ENCODE peak calls at places on chromosomes 2 and 18, in six cellular contexts. One of them, this sample, is unnamed.

GRCh38 chr2:191612496-191612895 is 65.4 kb upstream of the NABP1 start:
- DNase-seq in dorsolateral prefrontal cortex: no peak
- DNase-seq in psoas muscle: no peak
- DNase-seq in GM23338: no peak
- DNase-seq in H9: no peak
- DNase-seq in stomach: no peak
- DNase-seq in this sample: no peak

GRCh38 chr2:128282246-128282975 is 36.3 kb downstream of the HS6ST1 start:
- DNase-seq in dorsolateral prefrontal cortex: no peak
- DNase-seq in stomach: no peak
- DNase-seq in GM23338: no peak
- DNase-seq in H9: no peak
- DNase-seq in psoas muscle: peak
- DNase-seq in this sample: no peak

GRCh38 chr18:3037423-3037915 is 24.5 kb upstream of the LPIN2 start:
- DNase-seq in stomach: peak
- DNase-seq in GM23338: no peak
- DNase-seq in dorsolateral prefrontal cortex: no peak
- DNase-seq in H9: no peak
- DNase-seq in psoas muscle: no peak
- DNase-seq in this sample: no peak

GRCh38 chr2:78546843-78547242 is 478.7 kb upstream of the REG3G start:
- DNase-seq in dorsolateral prefrontal cortex: no peak
- DNase-seq in H9: no peak
- DNase-seq in stomach: no peak
- DNase-seq in psoas muscle: no peak
- DNase-seq in GM23338: no peak
- DNase-seq in this sample: no peak

GRCh38 chr2:3594493-3595281 is at the start of gene COLEC11:
- DNase-seq in psoas muscle: peak
- DNase-seq in GM23338: peak
- DNase-seq in dorsolateral prefrontal cortex: no peak
- DNase-seq in H9: peak
- DNase-seq in stomach: no peak
- DNase-seq in this sample: no peak

GRCh38 chr18:35277633-35278032 is 12.4 kb downstream of the ZSCAN30 start:
- DNase-seq in GM23338: no peak
- DNase-seq in psoas muscle: no peak
- DNase-seq in stomach: no peak
- DNase-seq in H9: no peak
- DNase-seq in dorsolateral prefrontal cortex: no peak
- DNase-seq in this sample: no peak

GRCh38 chr2:238489896-238490295 is 63.2 kb downstream of the ASB1 start:
- DNase-seq in dorsolateral prefrontal cortex: no peak
- DNase-seq in psoas muscle: no peak
- DNase-seq in H9: no peak
- DNase-seq in GM23338: no peak
- DNase-seq in stomach: no peak
- DNase-seq in this sample: no peak

GRCh38 chr2:152627010-152627957 is 90.0 kb downstream of the PRPF40A start:
- DNase-seq in psoas muscle: no peak
- DNase-seq in H9: no peak
- DNase-seq in dorsolateral prefrontal cortex: no peak
- DNase-seq in stomach: no peak
- DNase-seq in GM23338: peak
- DNase-seq in this sample: no peak

GRCh38 chr2:170774074-170774473 is 3.9 kb downstream of the ERICH2 start:
- DNase-seq in GM23338: no peak
- DNase-seq in psoas muscle: no peak
- DNase-seq in H9: no peak
- DNase-seq in dorsolateral prefrontal cortex: no peak
- DNase-seq in stomach: no peak
- DNase-seq in this sample: no peak

GRCh38 chr2:170772295-170772694 is 2.1 kb downstream of the ERICH2 start:
- DNase-seq in dorsolateral prefrontal cortex: no peak
- DNase-seq in H9: no peak
- DNase-seq in psoas muscle: no peak
- DNase-seq in GM23338: no peak
- DNase-seq in stomach: no peak
- DNase-seq in this sample: no peak

GRCh38 chr2:170770008-170770303 is 222 bp upstream of the ERICH2 start:
- DNase-seq in dorsolateral prefrontal cortex: no peak
- DNase-seq in stomach: no peak
- DNase-seq in GM23338: no peak
- DNase-seq in H9: no peak
- DNase-seq in psoas muscle: no peak
- DNase-seq in this sample: no peak

GRCh38 chr2:170770304-170771048 is at the start of gene ERICH2:
- DNase-seq in H9: peak
- DNase-seq in dorsolateral prefrontal cortex: peak
- DNase-seq in GM23338: peak
- DNase-seq in stomach: peak
- DNase-seq in psoas muscle: peak
- DNase-seq in this sample: peak

DNA sequence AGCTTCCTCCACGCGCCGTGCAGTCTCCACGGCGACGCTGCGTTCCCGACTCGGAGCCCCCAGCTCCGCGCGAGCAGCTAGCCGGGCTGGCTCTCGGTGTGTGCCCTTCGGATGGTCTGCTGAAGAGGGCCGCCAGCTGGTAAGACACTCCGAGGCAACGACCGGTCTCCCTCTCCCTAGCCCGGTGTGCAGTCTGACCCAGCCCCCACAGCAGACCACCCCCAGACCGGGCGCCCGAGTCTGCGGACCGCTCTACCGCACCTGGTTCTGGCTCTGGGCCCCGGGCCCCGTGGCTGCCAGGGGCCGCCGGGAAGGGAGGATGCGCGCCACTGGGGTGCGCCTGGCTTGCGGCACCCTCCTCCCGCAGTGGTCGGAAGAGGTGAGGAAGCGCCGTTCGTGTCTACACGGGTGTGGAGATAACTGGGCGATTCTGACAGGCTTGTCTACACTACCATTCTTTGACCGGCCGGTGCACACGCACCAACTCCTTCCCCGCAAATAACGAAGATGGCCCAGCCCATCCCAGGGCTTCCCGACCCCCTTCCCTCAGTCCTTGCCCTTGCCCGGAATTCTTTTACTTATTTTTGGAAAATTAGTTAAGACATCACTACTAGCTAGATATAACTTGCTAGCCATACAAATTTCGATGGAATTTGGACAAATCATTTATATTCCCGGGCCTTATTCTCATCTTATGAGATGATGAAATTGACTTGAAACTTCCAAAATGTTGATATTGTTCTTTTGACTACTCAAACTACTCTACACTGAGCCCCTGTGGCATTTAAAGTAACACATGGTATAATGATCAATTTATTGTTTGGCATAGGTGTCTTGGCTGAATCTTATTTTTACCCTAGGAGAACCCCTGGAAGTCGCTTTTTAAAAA is 1.1 kb downstream of the ERICH2 start:
- DNase-seq in H9: peak
- DNase-seq in stomach: no peak
- DNase-seq in dorsolateral prefrontal cortex: peak
- DNase-seq in psoas muscle: no peak
- DNase-seq in GM23338: peak
- DNase-seq in this sample: no peak
- TF ChIP-seq CTCF in H9: no peak
- TF ChIP-seq CTCF in stomach: no peak
- TF ChIP-seq CTCF in dorsolateral prefrontal cortex: no peak
- TF ChIP-seq CTCF in psoas muscle: no peak
- TF ChIP-seq CTCF in GM23338: no peak
- TF ChIP-seq CTCF in this sample: no peak

GRCh38 chr2:186780701-186781316 is 68.2 kb downstream of the ZSWIM2 start:
- DNase-seq in stomach: no peak
- DNase-seq in psoas muscle: no peak
- DNase-seq in GM23338: peak
- DNase-seq in dorsolateral prefrontal cortex: no peak
- DNase-seq in H9: peak
- DNase-seq in this sample: no peak
- TF ChIP-seq CTCF in stomach: no peak
- TF ChIP-seq CTCF in psoas muscle: no peak
- TF ChIP-seq CTCF in GM23338: peak
- TF ChIP-seq CTCF in dorsolateral prefrontal cortex: peak
- TF ChIP-seq CTCF in H9: peak
- TF ChIP-seq CTCF in this sample: no peak

DNA sequence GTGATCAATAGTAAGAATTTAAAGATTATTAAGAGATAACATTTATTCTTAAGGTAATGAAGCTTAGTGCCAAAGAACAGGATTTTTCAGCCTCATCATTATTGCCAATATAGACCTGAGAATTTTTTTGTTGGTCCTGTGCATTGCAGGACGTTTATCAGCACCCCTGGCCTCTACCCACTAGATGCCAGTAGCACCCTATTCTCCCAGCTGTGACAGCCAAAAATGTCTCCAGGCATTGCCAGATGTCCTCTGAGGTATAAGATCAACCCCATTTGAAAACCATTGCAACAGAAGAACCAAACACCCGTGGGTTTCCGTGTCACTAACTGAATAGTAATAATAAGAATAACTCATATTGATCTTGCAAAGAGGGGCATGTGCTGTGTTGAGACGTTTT is 700.0 kb upstream of the SOX11 start:
- DNase-seq in dorsolateral prefrontal cortex: no peak
- DNase-seq in H9: no peak
- DNase-seq in GM23338: peak
- DNase-seq in psoas muscle: no peak
- DNase-seq in stomach: no peak
- DNase-seq in this sample: no peak
- TF ChIP-seq CTCF in dorsolateral prefrontal cortex: no peak
- TF ChIP-seq CTCF in H9: peak
- TF ChIP-seq CTCF in GM23338: peak
- TF ChIP-seq CTCF in psoas muscle: peak
- TF ChIP-seq CTCF in stomach: no peak
- TF ChIP-seq CTCF in this sample: no peak

DNA sequence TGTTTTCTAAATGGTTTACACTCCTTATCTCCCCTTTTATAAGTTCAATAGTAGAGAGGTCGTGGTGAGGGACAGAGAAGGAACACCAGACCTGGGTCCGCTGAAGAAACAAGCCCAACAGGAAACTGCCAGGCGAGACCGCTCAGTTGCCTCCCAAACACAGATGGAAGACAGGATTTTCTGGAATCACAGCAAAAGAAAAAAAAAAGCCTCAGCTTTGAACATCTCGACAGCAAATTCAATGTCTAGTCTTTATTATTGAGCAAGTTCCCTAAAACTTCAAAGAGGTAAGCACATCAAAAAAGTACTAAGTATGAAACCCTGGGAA is 33.5 kb upstream of the GNAL start:
- DNase-seq in H9: no peak
- DNase-seq in psoas muscle: no peak
- DNase-seq in stomach: no peak
- DNase-seq in GM23338: no peak
- DNase-seq in dorsolateral prefrontal cortex: no peak
- DNase-seq in this sample: no peak
- TF ChIP-seq CTCF in H9: no peak
- TF ChIP-seq CTCF in psoas muscle: no peak
- TF ChIP-seq CTCF in stomach: no peak
- TF ChIP-seq CTCF in GM23338: peak
- TF ChIP-seq CTCF in dorsolateral prefrontal cortex: no peak
- TF ChIP-seq CTCF in this sample: peak

DNA sequence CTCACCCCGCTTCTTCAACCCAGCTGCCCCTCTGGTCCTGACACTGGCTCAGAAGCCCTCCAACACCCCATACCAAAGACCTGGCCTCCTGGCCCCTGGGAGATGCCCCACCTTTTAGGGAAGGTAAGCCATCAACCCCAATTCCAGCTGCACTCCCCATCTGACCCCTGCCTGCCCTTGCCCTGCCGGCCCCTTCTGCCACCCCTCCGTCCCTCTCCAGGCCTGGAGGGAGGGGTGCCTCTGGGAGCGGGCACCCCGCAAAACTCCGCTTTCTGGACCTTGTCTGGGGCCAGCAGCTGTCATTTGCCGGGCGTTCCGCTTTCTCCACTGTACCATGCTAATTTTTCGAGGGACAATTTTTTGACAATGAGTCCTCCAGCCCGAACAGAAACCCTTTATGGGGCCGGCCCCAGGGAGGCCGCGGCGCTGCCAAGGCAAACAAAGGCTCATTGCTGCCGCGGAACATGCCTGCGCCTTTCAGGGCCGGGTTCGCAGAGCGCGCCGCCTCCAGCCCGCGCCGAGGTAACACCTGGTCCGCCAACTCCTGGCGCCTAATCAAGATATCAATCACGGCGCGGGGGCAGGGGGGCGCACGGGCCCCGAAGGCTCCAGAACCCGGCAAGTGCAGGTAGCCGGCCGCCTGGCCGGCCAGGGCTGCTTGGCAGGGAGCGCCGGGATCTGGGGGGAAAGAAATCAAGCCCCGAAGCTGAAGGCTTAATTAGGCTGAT is 96.0 kb downstream of the INHBB start:
- DNase-seq in GM23338: peak
- DNase-seq in stomach: peak
- DNase-seq in dorsolateral prefrontal cortex: peak
- DNase-seq in psoas muscle: no peak
- DNase-seq in H9: peak
- DNase-seq in this sample: no peak
- TF ChIP-seq CTCF in GM23338: no peak
- TF ChIP-seq CTCF in stomach: no peak
- TF ChIP-seq CTCF in dorsolateral prefrontal cortex: peak
- TF ChIP-seq CTCF in psoas muscle: no peak
- TF ChIP-seq CTCF in H9: no peak
- TF ChIP-seq CTCF in this sample: no peak

GRCh38 chr2:218397502-218398436 is 1.9 kb upstream of the CTDSP1 start:
- DNase-seq in psoas muscle: peak
- DNase-seq in dorsolateral prefrontal cortex: no peak
- DNase-seq in GM23338: peak
- DNase-seq in stomach: peak
- DNase-seq in H9: peak
- DNase-seq in this sample: no peak
- TF ChIP-seq CTCF in psoas muscle: peak
- TF ChIP-seq CTCF in dorsolateral prefrontal cortex: no peak
- TF ChIP-seq CTCF in GM23338: no peak
- TF ChIP-seq CTCF in stomach: no peak
- TF ChIP-seq CTCF in H9: no peak
- TF ChIP-seq CTCF in this sample: no peak